ENCODE peak calls at places on chromosomes 4 and X, in nine cellular contexts. One of them, this sample, is unnamed. For H3K36me3 and H3K9me3, the result is how much of the 10 kb centered on the place peaks cover.

GRCh38 chrX:11588097-11588496 is 77.6 kb downstream of the ARHGAP6 start:
- DNase-seq in transverse colon: no peak
- DNase-seq in adrenal gland: no peak
- DNase-seq in keratinocyte: no peak
- DNase-seq in psoas muscle: no peak
- DNase-seq in body of pancreas: no peak
- DNase-seq in A673: no peak
- DNase-seq in colonic mucosa: no peak
- DNase-seq in tibial artery: no peak
- DNase-seq in this sample: no peak

GRCh38 chr4:117949621-117950020 is 84.7 kb upstream of the NDST3 start:
- DNase-seq in transverse colon: no peak
- DNase-seq in adrenal gland: no peak
- DNase-seq in keratinocyte: no peak
- DNase-seq in psoas muscle: no peak
- DNase-seq in body of pancreas: no peak
- DNase-seq in A673: no peak
- DNase-seq in colonic mucosa: no peak
- DNase-seq in tibial artery: no peak
- DNase-seq in this sample: no peak

GRCh38 chrX:136497556-136498048 is at the start of gene HTATSF1:
- DNase-seq in transverse colon: no peak
- DNase-seq in adrenal gland: no peak
- DNase-seq in keratinocyte: no peak
- DNase-seq in psoas muscle: peak
- DNase-seq in body of pancreas: no peak
- DNase-seq in A673: no peak
- DNase-seq in colonic mucosa: no peak
- DNase-seq in tibial artery: no peak
- DNase-seq in this sample: no peak

GRCh38 chr4:32929738-32930688 is 2209.8 kb downstream of the PCDH7 start:
- DNase-seq in transverse colon: no peak
- DNase-seq in adrenal gland: no peak
- DNase-seq in keratinocyte: no peak
- DNase-seq in psoas muscle: no peak
- DNase-seq in body of pancreas: no peak
- DNase-seq in A673: peak
- DNase-seq in colonic mucosa: no peak
- DNase-seq in tibial artery: no peak
- DNase-seq in this sample: no peak

GRCh38 chr4:76576824-76577223 is 141.8 kb downstream of the SHROOM3 start:
- DNase-seq in transverse colon: no peak
- DNase-seq in adrenal gland: no peak
- DNase-seq in keratinocyte: no peak
- DNase-seq in psoas muscle: no peak
- DNase-seq in body of pancreas: no peak
- DNase-seq in A673: no peak
- DNase-seq in colonic mucosa: no peak
- DNase-seq in tibial artery: no peak
- DNase-seq in this sample: no peak

GRCh38 chr4:125317526-125317880 is 2.7 kb downstream of the FAT4 start:
- DNase-seq in transverse colon: peak
- DNase-seq in adrenal gland: peak
- DNase-seq in keratinocyte: no peak
- DNase-seq in psoas muscle: peak
- DNase-seq in body of pancreas: peak
- DNase-seq in A673: peak
- DNase-seq in colonic mucosa: peak
- DNase-seq in tibial artery: peak
- DNase-seq in this sample: peak

GRCh38 chrX:24566233-24566632 is 80.9 kb downstream of the PCYT1B start:
- DNase-seq in transverse colon: no peak
- DNase-seq in adrenal gland: no peak
- DNase-seq in keratinocyte: no peak
- DNase-seq in psoas muscle: no peak
- DNase-seq in body of pancreas: no peak
- DNase-seq in A673: no peak
- DNase-seq in colonic mucosa: no peak
- DNase-seq in tibial artery: no peak
- DNase-seq in this sample: no peak

GRCh38 chrX:51891821-51892551 is 1.4 kb upstream of the MAGED1 start:
- DNase-seq in transverse colon: no peak
- DNase-seq in adrenal gland: no peak
- DNase-seq in keratinocyte: no peak
- DNase-seq in psoas muscle: peak
- DNase-seq in body of pancreas: peak
- DNase-seq in A673: peak
- DNase-seq in colonic mucosa: no peak
- DNase-seq in tibial artery: peak
- DNase-seq in this sample: peak

GRCh38 chrX:129347291-129347690 is 176.0 kb downstream of the SMARCA1 start:
- DNase-seq in transverse colon: no peak
- DNase-seq in adrenal gland: no peak
- DNase-seq in keratinocyte: no peak
- DNase-seq in psoas muscle: no peak
- DNase-seq in body of pancreas: no peak
- DNase-seq in A673: peak
- DNase-seq in colonic mucosa: no peak
- DNase-seq in tibial artery: no peak
- DNase-seq in this sample: no peak

GRCh38 chr4:96675420-96675819 is 835.5 kb downstream of the PDHA2 start:
- DNase-seq in transverse colon: no peak
- DNase-seq in adrenal gland: no peak
- DNase-seq in keratinocyte: no peak
- DNase-seq in psoas muscle: no peak
- DNase-seq in body of pancreas: no peak
- DNase-seq in A673: no peak
- DNase-seq in colonic mucosa: no peak
- DNase-seq in tibial artery: no peak
- DNase-seq in this sample: no peak

GRCh38 chrX:30881797-30882196 is 7.3 kb downstream of the TAB3 start:
- DNase-seq in transverse colon: no peak
- DNase-seq in adrenal gland: no peak
- DNase-seq in keratinocyte: no peak
- DNase-seq in psoas muscle: no peak
- DNase-seq in body of pancreas: no peak
- DNase-seq in A673: no peak
- DNase-seq in colonic mucosa: no peak
- DNase-seq in tibial artery: no peak
- DNase-seq in this sample: no peak

GRCh38 chrX:150934453-150934852 is 36.0 kb upstream of the CD99L2 start:
- DNase-seq in transverse colon: peak
- DNase-seq in adrenal gland: peak
- DNase-seq in keratinocyte: no peak
- DNase-seq in psoas muscle: no peak
- DNase-seq in body of pancreas: no peak
- DNase-seq in A673: no peak
- DNase-seq in colonic mucosa: no peak
- DNase-seq in tibial artery: no peak
- DNase-seq in this sample: peak

GRCh38 chr4:94559351-94559806 is 107.6 kb downstream of the PDLIM5 start:
- DNase-seq in transverse colon: no peak
- DNase-seq in adrenal gland: no peak
- DNase-seq in keratinocyte: no peak
- DNase-seq in psoas muscle: no peak
- DNase-seq in body of pancreas: no peak
- DNase-seq in A673: no peak
- DNase-seq in colonic mucosa: no peak
- DNase-seq in tibial artery: no peak
- DNase-seq in this sample: no peak

GRCh38 chr4:115470763-115471162 is 357.3 kb upstream of the NDST4 start:
- DNase-seq in transverse colon: no peak
- DNase-seq in adrenal gland: no peak
- DNase-seq in keratinocyte: no peak
- DNase-seq in psoas muscle: no peak
- DNase-seq in body of pancreas: no peak
- DNase-seq in A673: no peak
- DNase-seq in colonic mucosa: no peak
- DNase-seq in tibial artery: no peak
- DNase-seq in this sample: no peak

GRCh38 chrX:79130857-79131256 is 13.6 kb upstream of the GPR174 start:
- DNase-seq in transverse colon: no peak
- DNase-seq in adrenal gland: no peak
- DNase-seq in keratinocyte: no peak
- DNase-seq in psoas muscle: no peak
- DNase-seq in body of pancreas: no peak
- DNase-seq in A673: no peak
- DNase-seq in colonic mucosa: no peak
- DNase-seq in tibial artery: no peak
- DNase-seq in this sample: no peak

GRCh38 chr4:169143335-169143734 is 127.4 kb downstream of the SH3RF1 start:
- DNase-seq in transverse colon: no peak
- DNase-seq in adrenal gland: no peak
- DNase-seq in keratinocyte: no peak
- DNase-seq in psoas muscle: no peak
- DNase-seq in body of pancreas: no peak
- DNase-seq in A673: no peak
- DNase-seq in colonic mucosa: no peak
- DNase-seq in tibial artery: no peak
- DNase-seq in this sample: no peak

GRCh38 chrX:17719651-17720050 is 17.6 kb upstream of the SCML1 start:
- DNase-seq in transverse colon: no peak
- DNase-seq in adrenal gland: no peak
- DNase-seq in keratinocyte: no peak
- DNase-seq in psoas muscle: no peak
- DNase-seq in body of pancreas: no peak
- DNase-seq in A673: no peak
- DNase-seq in colonic mucosa: no peak
- DNase-seq in tibial artery: no peak
- DNase-seq in this sample: no peak

GRCh38 chrX:134171661-134172587 is 65.1 kb upstream of the CCDC160 start:
- DNase-seq in transverse colon: no peak
- DNase-seq in adrenal gland: peak
- DNase-seq in keratinocyte: no peak
- DNase-seq in psoas muscle: peak
- DNase-seq in body of pancreas: peak
- DNase-seq in A673: peak
- DNase-seq in colonic mucosa: no peak
- DNase-seq in tibial artery: peak
- DNase-seq in this sample: peak
- H3K4me3 ChIP-seq in transverse colon: peak
- H3K4me3 ChIP-seq in adrenal gland: peak
- H3K4me3 ChIP-seq in keratinocyte: peak
- H3K4me3 ChIP-seq in psoas muscle: peak
- H3K4me3 ChIP-seq in body of pancreas: peak
- H3K4me3 ChIP-seq in A673: peak
- H3K4me3 ChIP-seq in colonic mucosa: peak
- H3K4me3 ChIP-seq in tibial artery: peak
- H3K4me3 ChIP-seq in this sample: peak

GRCh38 chr4:533318-534100 is 34.5 kb downstream of the PIGG start:
- DNase-seq in transverse colon: no peak
- DNase-seq in adrenal gland: no peak
- DNase-seq in keratinocyte: no peak
- DNase-seq in psoas muscle: no peak
- DNase-seq in body of pancreas: no peak
- DNase-seq in A673: no peak
- DNase-seq in colonic mucosa: no peak
- DNase-seq in tibial artery: no peak
- DNase-seq in this sample: no peak
- H3K36me3 ChIP-seq in transverse colon: under half
- H3K36me3 ChIP-seq in adrenal gland: under half
- H3K36me3 ChIP-seq in keratinocyte: under half
- H3K36me3 ChIP-seq in psoas muscle: half or more
- H3K36me3 ChIP-seq in body of pancreas: under half
- H3K36me3 ChIP-seq in A673: under half
- H3K36me3 ChIP-seq in colonic mucosa: under half
- H3K36me3 ChIP-seq in tibial artery: half or more
- H3K36me3 ChIP-seq in this sample: under half

DNA sequence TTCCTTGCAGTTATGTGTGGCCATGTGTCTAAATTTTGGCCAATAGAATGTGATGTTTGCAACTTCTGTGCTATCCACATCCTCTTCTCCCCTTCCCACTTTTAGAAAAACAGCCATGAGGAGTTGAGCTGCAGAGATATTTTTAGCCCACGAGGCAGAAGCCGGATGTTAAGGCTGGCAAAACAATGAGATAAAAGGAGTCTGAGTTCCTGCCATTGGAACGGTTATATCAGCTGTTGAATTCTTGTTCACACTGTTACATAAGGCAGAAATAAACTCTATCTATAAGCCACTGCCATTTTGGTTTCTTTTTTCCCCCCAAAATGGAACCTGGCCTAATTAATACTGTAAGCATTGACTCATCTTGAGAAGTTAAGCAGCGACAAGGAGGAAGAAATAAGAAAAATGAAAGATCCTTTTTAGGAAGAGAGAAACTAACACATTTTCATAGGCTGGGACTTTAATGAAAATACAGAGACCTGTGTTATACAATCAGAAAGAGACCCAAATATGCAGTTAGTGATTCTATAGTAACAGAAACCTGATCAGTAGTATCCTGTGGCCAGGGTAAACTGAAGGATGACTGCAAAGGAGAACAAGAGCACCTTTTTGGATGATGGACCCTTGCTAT is 200.5 kb downstream of the INPP4B start:
- DNase-seq in transverse colon: no peak
- DNase-seq in adrenal gland: no peak
- DNase-seq in keratinocyte: no peak
- DNase-seq in psoas muscle: no peak
- DNase-seq in body of pancreas: no peak
- DNase-seq in A673: no peak
- DNase-seq in colonic mucosa: no peak
- DNase-seq in tibial artery: no peak
- DNase-seq in this sample: no peak
- H3K9me3 ChIP-seq in transverse colon: under half
- H3K9me3 ChIP-seq in adrenal gland: under half
- H3K9me3 ChIP-seq in keratinocyte: under half
- H3K9me3 ChIP-seq in psoas muscle: under half
- H3K9me3 ChIP-seq in body of pancreas: under half
- H3K9me3 ChIP-seq in A673: under half
- H3K9me3 ChIP-seq in colonic mucosa: under half
- H3K9me3 ChIP-seq in tibial artery: under half
- H3K9me3 ChIP-seq in this sample: under half

DNA sequence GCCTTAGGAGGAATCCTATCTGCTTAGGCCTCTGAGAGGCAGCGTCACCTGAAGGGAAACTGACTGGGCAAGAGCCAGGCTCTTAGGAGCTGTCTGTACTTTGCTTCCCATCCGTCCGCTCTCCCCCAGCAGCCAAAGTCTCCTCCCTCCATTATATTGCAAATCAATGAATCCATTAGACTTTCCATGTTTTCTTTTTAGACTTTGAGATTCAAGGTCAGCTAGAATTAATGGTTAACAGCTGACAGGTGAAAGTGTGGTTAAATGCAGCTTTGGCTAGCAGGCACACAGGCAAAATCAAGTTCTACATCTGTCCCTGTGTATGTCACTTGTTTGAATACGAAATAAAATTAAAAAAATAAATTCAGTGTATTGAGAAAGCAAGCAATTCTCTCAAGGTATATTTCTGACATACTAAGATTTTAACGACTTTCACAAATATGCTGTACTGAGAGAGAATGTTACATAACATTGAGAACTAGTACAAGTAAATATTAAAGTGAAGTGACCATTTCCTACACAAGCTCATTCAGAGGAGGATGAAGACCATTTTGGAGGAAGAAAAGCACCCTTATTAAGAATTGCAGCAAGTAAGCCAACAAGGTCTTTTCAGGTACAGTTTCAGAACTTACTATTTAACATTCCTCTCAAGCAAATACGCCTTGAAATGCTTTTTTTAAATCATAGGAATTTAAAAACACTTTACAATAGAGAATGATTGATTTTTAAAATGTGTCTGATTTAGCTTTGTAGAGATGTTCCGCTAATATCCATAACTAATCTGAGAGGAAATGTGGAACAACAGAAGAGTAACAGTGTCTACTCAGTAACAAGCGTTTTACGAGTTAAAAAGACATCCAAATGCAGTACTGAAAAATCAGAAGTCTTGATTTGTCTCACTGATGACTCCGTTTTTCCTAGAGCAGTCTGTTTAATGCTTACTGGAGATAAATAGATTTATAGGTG is at the start of gene F11:
- DNase-seq in transverse colon: no peak
- DNase-seq in adrenal gland: no peak
- DNase-seq in keratinocyte: no peak
- DNase-seq in psoas muscle: no peak
- DNase-seq in body of pancreas: no peak
- DNase-seq in A673: peak
- DNase-seq in colonic mucosa: no peak
- DNase-seq in tibial artery: no peak
- DNase-seq in this sample: no peak
- H3K4me3 ChIP-seq in transverse colon: no peak
- H3K4me3 ChIP-seq in adrenal gland: no peak
- H3K4me3 ChIP-seq in keratinocyte: no peak
- H3K4me3 ChIP-seq in psoas muscle: no peak
- H3K4me3 ChIP-seq in body of pancreas: peak
- H3K4me3 ChIP-seq in A673: peak
- H3K4me3 ChIP-seq in colonic mucosa: no peak
- H3K4me3 ChIP-seq in tibial artery: no peak
- H3K4me3 ChIP-seq in this sample: no peak